ENCODE peak calls at places on chromosomes 2 and 18, in five cellular contexts. R is CD8-positive, alpha-beta memory T cell; B is pancreas; Y is SK-N-SH; X is heart right ventricle. O is an unnamed sample. For H3K4me1 and H3K9me3, the result is how much of the 10 kb centered on the place peaks cover.

GRCh38 chr2:37982847-37983246 is 57.8 kb downstream of the RMDN2 start:
- DNase-seq in R (no peak), B (no peak), Y (no peak), X (no peak), O (no peak)

GRCh38 chr2:159736048-159736447 is 23.7 kb downstream of the MARCHF7 start:
- DNase-seq in R (no peak), B (no peak), Y (no peak), X (no peak), O (no peak)

GRCh38 chr2:219095406-219095940 is 34.8 kb upstream of the IHH start:
- DNase-seq in R (no peak), B (no peak), Y (no peak), X (no peak), O (no peak)

GRCh38 chr18:37564796-37565137 is 831 bp downstream of the CELF4 start:
- DNase-seq in R (no peak), B (peak), Y (peak), X (peak), O (no peak)

GRCh38 chr2:117555965-117556364 is 258.5 kb upstream of the DDX18 start:
- DNase-seq in R (no peak), B (no peak), Y (no peak), X (no peak), O (no peak)

GRCh38 chr2:219661955-219662395 is 34.5 kb downstream of the SLC4A3 start:
- DNase-seq in R (no peak), B (no peak), Y (no peak), X (no peak), O (no peak)

GRCh38 chr18:29840101-29840500 is 1202.4 kb downstream of the DSC3 start:
- DNase-seq in R (no peak), B (no peak), Y (no peak), X (no peak), O (peak)

GRCh38 chr2:174108579-174108978 is 139.8 kb downstream of the OLA1 start:
- DNase-seq in R (no peak), B (no peak), Y (no peak), X (no peak), O (no peak)

GRCh38 chr2:159795781-159796667 is 2.0 kb downstream of the CD302 start:
- DNase-seq in R (no peak), B (no peak), Y (no peak), X (no peak), O (no peak)

GRCh38 chr2:241701405-241702154 is at the start of gene ING5:
- DNase-seq in R (peak), B (peak), Y (peak), X (peak), O (peak)

GRCh38 chr2:29015701-29016470 is 34.8 kb downstream of the TOGARAM2 start:
- DNase-seq in R (no peak), B (no peak), Y (no peak), X (peak), O (no peak)
- H3K4me1 ChIP-seq in R (half or more), B (under half), Y (under half), X (under half), O (under half)

GRCh38 chr18:49094979-49095632 is 144.3 kb upstream of the SMAD7 start:
- DNase-seq in R (no peak), B (no peak), Y (no peak), X (no peak), O (no peak)

GRCh38 chr18:49100226-49100968 is 149.6 kb upstream of the SMAD7 start:
- DNase-seq in R (no peak), B (no peak), Y (no peak), X (no peak), O (no peak)

GRCh38 chr18:49096021-49096420 is 145.3 kb upstream of the SMAD7 start:
- DNase-seq in R (no peak), B (no peak), Y (no peak), X (no peak), O (no peak)

GRCh38 chr18:49101230-49101629 is 150.5 kb upstream of the SMAD7 start:
- DNase-seq in R (no peak), B (no peak), Y (no peak), X (no peak), O (no peak)

GRCh38 chr18:49098386-49098785 is 147.6 kb upstream of the SMAD7 start:
- DNase-seq in R (no peak), B (no peak), Y (no peak), X (no peak), O (no peak)
- H3K9me3 ChIP-seq in R (under half), B (under half), Y (under half), X (under half), O (under half)

GRCh38 chr2:8710951-8711350 is 29.1 kb downstream of the ID2 start:
- DNase-seq in R (no peak), B (no peak), Y (no peak), X (no peak), O (no peak)
- H3K27ac ChIP-seq in R (no peak), B (no peak), Y (no peak), X (no peak), O (no peak)

GRCh38 chr2:17574406-17575073 is 34.0 kb downstream of the VSNL1 start:
- DNase-seq in R (no peak), B (no peak), Y (no peak), X (no peak), O (no peak)
- H3K4me1 ChIP-seq in R (under half), B (under half), Y (under half), X (under half), O (under half)

DNA sequence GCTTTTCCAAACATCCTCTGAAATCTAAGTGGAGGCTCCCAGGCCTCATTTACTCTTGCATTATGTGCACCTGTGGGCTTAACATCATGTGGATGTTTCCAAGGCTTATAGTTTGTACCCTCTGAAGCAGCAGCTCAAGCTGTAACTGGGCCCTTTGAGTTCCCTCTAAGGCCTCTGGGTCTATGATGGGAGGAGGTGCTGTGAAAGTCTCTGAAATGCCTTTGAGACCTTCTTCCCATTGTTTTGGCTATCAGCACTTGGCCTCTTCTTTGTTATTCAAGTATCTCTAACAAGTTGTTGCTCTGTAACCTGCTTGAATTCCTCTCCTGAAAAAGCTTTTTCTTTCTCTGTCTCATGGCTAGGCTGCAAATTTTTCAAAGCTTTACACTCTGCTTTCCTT is 58.1 kb upstream of the MYT1L start:
- DNase-seq in R (no peak), B (no peak), Y (no peak), X (no peak), O (no peak)
- H3K9me3 ChIP-seq in R (under half), B (under half), Y (under half), X (under half), O (under half)

GRCh38 chr2:186607660-186608324 is 17.9 kb downstream of the ITGAV start:
- DNase-seq in R (no peak), B (no peak), Y (no peak), X (peak), O (no peak)

GRCh38 chr2:186599186-186599778 is 9.4 kb downstream of the ITGAV start:
- DNase-seq in R (no peak), B (no peak), Y (no peak), X (no peak), O (no peak)

GRCh38 chr2:186603208-186603765 is 13.4 kb downstream of the ITGAV start:
- DNase-seq in R (no peak), B (no peak), Y (no peak), X (no peak), O (no peak)

GRCh38 chr2:186610785-186611184 is 20.9 kb downstream of the ITGAV start:
- DNase-seq in R (no peak), B (no peak), Y (no peak), X (no peak), O (no peak)

GRCh38 chr2:186605041-186605440 is 15.2 kb downstream of the ITGAV start:
- DNase-seq in R (no peak), B (peak), Y (no peak), X (peak), O (no peak)
- H3K27ac ChIP-seq in R (no peak), B (no peak), Y (peak), X (peak), O (no peak)

GRCh38 chr18:9096013-9096383 is 6.5 kb upstream of the NDUFV2 start:
- DNase-seq in R (no peak), B (no peak), Y (no peak), X (no peak), O (no peak)

GRCh38 chr18:9092665-9093064 is 9.8 kb upstream of the NDUFV2 start:
- DNase-seq in R (no peak), B (no peak), Y (no peak), X (no peak), O (no peak)

GRCh38 chr18:9095297-9096012 is 7.0 kb upstream of the NDUFV2 start:
- DNase-seq in R (peak), B (no peak), Y (no peak), X (no peak), O (no peak)

GRCh38 chr18:9096698-9097097 is 5.8 kb upstream of the NDUFV2 start:
- DNase-seq in R (no peak), B (no peak), Y (no peak), X (no peak), O (no peak)

DNA sequence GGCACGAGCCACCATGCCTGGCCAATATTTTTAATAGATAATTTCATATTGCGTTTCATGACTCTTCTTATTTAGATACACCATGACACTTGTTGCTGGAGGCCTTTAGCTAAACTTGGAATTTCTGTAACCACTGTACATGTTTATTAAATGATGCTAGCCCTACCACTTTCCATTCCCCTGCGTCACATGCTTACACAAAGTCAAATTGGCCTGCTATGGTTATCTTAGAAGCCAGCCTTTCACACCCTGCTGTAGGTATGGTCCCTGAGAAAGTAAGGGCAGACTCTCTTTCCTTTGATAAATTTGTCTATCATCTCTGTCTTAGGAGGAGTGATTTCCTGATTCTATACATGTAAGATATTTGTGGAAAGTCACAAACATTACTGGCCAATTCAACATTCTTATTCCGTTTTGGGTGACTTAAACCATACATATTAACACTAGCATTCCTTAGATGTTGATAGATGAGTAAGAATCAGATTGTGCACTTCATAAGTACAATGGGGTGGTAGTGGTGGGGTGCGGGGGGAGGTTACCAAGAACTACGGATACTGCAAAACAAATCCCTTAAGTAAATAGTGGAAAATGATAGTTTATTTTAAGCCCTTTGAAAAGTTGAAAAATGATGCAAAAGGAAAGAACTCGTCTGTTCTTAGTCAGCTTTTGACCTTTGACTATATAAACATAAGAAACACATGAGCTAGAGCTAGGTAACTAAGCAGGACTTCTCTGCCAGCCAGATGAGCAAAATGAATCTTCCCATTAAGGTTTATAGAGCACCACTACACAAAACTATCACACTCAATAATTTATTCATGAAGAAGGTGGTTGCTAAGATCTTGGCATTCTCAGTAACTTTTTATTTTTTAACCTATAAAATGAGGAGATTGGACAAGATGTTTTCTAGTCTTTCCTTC is 7.9 kb upstream of the NDUFV2 start:
- DNase-seq in R (no peak), B (no peak), Y (no peak), X (no peak), O (no peak)
- H3K4me1 ChIP-seq in R (under half), B (under half), Y (under half), X (under half), O (under half)

O was measured in RWPE2.